ENCODE peak calls at places on chromosomes 2 and 18, in nine cellular contexts. T, C, L, Y, U, W, B, P and V are unnamed samples.
A peak's percentile ranks its signal among the peaks of the same experiment; 100 is the strongest.

GRCh38 chr2:29317077-29317517 is 201.9 kb downstream of the CLIP4 start:
- DNase-seq in T (no peak), C (no peak), L (no peak), Y (no peak), U (peak; percentile 62), W (no peak), B (no peak), P (peak; percentile 21), V (no peak)

GRCh38 chr2:128466377-128467175 is 147.9 kb upstream of the HS6ST1 start:
- DNase-seq in T (peak; percentile 90), C (peak; percentile 12), L (peak; percentile 6), Y (no peak), U (no peak), W (no peak), B (peak; percentile 80), P (no peak), V (peak; percentile 70)

GRCh38 chr2:161321944-161322343 is 13.7 kb downstream of the PSMD14 start:
- DNase-seq in T (no peak), C (no peak), L (no peak), Y (no peak), U (peak; percentile 72), W (no peak), B (no peak), P (peak; percentile 8), V (no peak)

GRCh38 chr2:234335676-234336228 is 161.1 kb downstream of the ARL4C start:
- DNase-seq in T (peak; percentile 95), C (peak; percentile 92), L (peak; percentile 69), Y (peak; percentile 67), U (peak; percentile 78), W (no peak), B (peak; percentile 75), P (peak; percentile 69), V (peak; percentile 63)

GRCh38 chr2:88016948-88017779 is 817 bp upstream of the RNU2-63P start:
- DNase-seq in T (peak; percentile 72), C (peak; percentile 70), L (peak; percentile 76), Y (peak; percentile 45), U (no peak), W (no peak), B (no peak), P (peak; percentile 60), V (no peak)

GRCh38 chr18:32360682-32361345 is 109.9 kb downstream of the GAREM1 start:
- DNase-seq in T (no peak), C (no peak), L (no peak), Y (no peak), U (no peak), W (no peak), B (no peak), P (no peak), V (no peak)

GRCh38 chr2:191020742-191021381 is 6.9 kb upstream of the STAT1 start:
- DNase-seq in T (peak; percentile 80), C (peak; percentile 25), L (peak; percentile 41), Y (peak; percentile 65), U (peak; percentile 87), W (no peak), B (no peak), P (peak; percentile 94), V (peak; percentile 12)

GRCh38 chr2:118310878-118311442 is 222.7 kb downstream of the INSIG2 start:
- DNase-seq in T (no peak), C (peak; percentile 49), L (peak; percentile 25), Y (no peak), U (no peak), W (no peak), B (no peak), P (no peak), V (peak; percentile 3)

GRCh38 chr2:102806250-102806837 is 44.5 kb downstream of the TMEM182 start:
- DNase-seq in T (peak; percentile 84), C (peak; percentile 81), L (peak; percentile 61), Y (peak; percentile 74), U (peak; percentile 78), W (peak; percentile 64), B (no peak), P (peak; percentile 64), V (peak; percentile 62)

GRCh38 chr18:136433-136832 is 21.9 kb upstream of the USP14 start:
- DNase-seq in T (no peak), C (peak; percentile 88), L (no peak), Y (no peak), U (no peak), W (no peak), B (no peak), P (no peak), V (no peak)

GRCh38 chr2:98461650-98462049 is 17.0 kb downstream of the INPP4A start:
- DNase-seq in T (peak; percentile 69), C (no peak), L (no peak), Y (no peak), U (peak; percentile 11), W (no peak), B (peak; percentile 83), P (no peak), V (no peak)

GRCh38 chr2:202339052-202339870 is 36.9 kb upstream of the BMPR2 start:
- DNase-seq in T (no peak), C (no peak), L (peak; percentile 33), Y (peak; percentile 59), U (peak; percentile 61), W (no peak), B (no peak), P (peak; percentile 91), V (no peak)

GRCh38 chr18:45806226-45806625 is 19.2 kb upstream of the SIGLEC15 start:
- DNase-seq in T (no peak), C (no peak), L (no peak), Y (peak; percentile 91), U (peak; percentile 74), W (no peak), B (no peak), P (peak; percentile 82), V (no peak)

GRCh38 chr2:55961318-55961911 is 37.8 kb upstream of the EFEMP1 start:
- DNase-seq in T (no peak), C (peak; percentile 17), L (no peak), Y (peak; percentile 47), U (peak; percentile 84), W (no peak), B (no peak), P (peak; percentile 72), V (no peak)

GRCh38 chr2:227125506-227125905 is 38.5 kb downstream of the COL4A4 start:
- DNase-seq in T (no peak), C (peak; percentile 39), L (no peak), Y (no peak), U (no peak), W (no peak), B (no peak), P (no peak), V (no peak)

GRCh38 chr2:209936106-209936663 is 66.3 kb upstream of the RPE start:
- DNase-seq in T (no peak), C (no peak), L (no peak), Y (no peak), U (no peak), W (no peak), B (no peak), P (peak; percentile 22), V (no peak)

GRCh38 chr2:112714836-112715631 is 5.8 kb upstream of the NT5DC4 start:
- DNase-seq in T (no peak), C (no peak), L (no peak), Y (peak; percentile 56), U (no peak), W (no peak), B (no peak), P (peak; percentile 83), V (no peak)

GRCh38 chr18:13019301-13019700 is 28.1 kb downstream of the CEP192 start:
- DNase-seq in T (no peak), C (no peak), L (no peak), Y (no peak), U (no peak), W (no peak), B (no peak), P (peak; percentile 97), V (no peak)

GRCh38 chr18:47404845-47405244 is 153.4 kb upstream of the SKOR2 start:
- DNase-seq in T (no peak), C (no peak), L (no peak), Y (no peak), U (no peak), W (no peak), B (no peak), P (no peak), V (no peak)

DNA sequence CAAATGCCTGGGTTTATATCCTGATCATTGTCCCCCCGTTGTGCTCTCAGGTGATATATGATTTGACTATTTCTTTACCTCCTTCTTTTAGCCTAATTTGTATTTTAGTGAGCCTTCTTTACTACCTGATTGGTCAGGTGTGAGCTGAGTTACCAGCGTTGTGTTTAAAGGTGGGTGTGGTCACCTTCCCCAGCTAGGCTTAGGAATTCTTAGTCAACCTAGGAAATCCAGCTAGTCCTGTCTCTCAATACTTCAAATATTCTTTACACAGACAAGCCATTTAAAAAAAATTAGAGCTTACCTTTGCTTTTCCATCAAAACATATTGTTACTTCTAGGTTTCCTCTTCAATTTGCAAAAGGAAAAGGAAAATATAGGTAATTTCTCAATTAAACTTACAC is 30.2 kb downstream of the KYNU start:
- DNase-seq in T (no peak), C (no peak), L (no peak), Y (no peak), U (no peak), W (no peak), B (no peak), P (peak; percentile 35), V (no peak)
- H3K4me3 ChIP-seq in T (no peak overlapping the region), C (no peak overlapping the region), L (no peak overlapping the region), Y (no peak overlapping the region), U (no peak overlapping the region), W (no peak overlapping the region), B (no peak overlapping the region), P (no peak overlapping the region), V (no peak overlapping the region)

GRCh38 chr2:148645135-148645924 is 779 bp downstream of the EPC2 start:
- DNase-seq in T (peak; percentile 97), C (peak; percentile 96), L (peak; percentile 94), Y (peak; percentile 82), U (peak; percentile 93), W (peak; percentile 93), B (peak; percentile 97), P (peak; percentile 75), V (peak; percentile 93)
- TF ChIP-seq CTCF in T (no peak), C (peak; percentile 24), L (no peak), Y (peak; percentile 53), U (peak; percentile 35), W (peak; percentile 32), B (peak; percentile 55), P (peak; percentile 24), V (peak; percentile 23)

GRCh38 chr2:182426915-182427233 is at the start of gene PDE1A:
- DNase-seq in T (no peak), C (no peak), L (no peak), Y (no peak), U (peak; percentile 67), W (no peak), B (no peak), P (no peak), V (peak; percentile 30)
- H3K4me3 ChIP-seq in T (peak within 1 kb of the TSS; percentile 50), C (peak within 1 kb of the TSS; percentile 19), L (peak within 1 kb of the TSS; percentile 13), Y (no peak within 1 kb of the TSS), U (peak within 1 kb of the TSS; percentile 19), W (peak within 1 kb of the TSS; percentile 36), B (peak within 1 kb of the TSS; percentile 54), P (no peak within 1 kb of the TSS), V (peak within 1 kb of the TSS; percentile 0)

DNA sequence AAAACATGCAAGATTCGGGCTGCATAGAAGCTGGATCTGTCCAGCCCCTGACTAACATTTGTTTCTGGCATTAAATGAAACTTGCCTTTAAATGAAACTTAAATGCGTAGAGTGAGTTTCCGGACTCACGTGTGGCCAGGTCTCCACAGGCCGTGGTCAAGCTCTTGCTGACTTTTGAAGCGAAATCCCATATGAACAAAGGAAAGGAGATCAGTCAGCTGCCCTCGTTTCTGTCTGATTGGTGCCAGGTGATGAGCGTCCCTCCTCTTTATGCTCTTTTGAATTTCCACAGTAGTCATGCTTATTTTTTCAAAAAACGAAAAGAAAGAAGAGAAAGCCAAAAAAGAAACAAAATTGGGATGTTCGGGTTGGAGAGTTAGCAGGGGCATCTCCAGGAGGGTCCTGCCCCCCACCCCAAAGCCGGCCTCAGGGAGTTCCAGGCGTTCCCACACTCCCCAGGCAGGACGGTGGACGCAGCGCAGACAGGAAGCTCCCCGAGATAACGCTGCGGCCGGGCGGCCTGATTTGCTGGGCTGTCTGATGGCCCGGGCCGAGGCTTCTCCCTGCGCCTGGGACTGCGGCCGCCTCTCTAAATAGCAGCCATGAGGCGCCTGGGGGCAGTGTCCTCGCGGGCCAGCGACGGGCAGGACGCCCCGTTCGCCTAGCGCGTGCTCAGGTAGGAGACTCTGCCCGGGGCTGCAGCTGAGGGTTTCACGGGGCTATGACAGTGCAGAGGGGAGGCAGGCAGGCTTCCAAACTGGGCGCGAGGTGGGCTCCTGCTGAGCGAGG is at the start of gene COLEC11:
- DNase-seq in T (no peak), C (peak; percentile 63), L (no peak), Y (peak; percentile 60), U (peak; percentile 63), W (no peak), B (peak; percentile 80), P (no peak), V (peak; percentile 35)
- TF ChIP-seq CTCF in T (peak; percentile 23), C (peak; percentile 25), L (no peak), Y (peak; percentile 57), U (peak; percentile 48), W (no peak), B (peak; percentile 43), P (no peak), V (no peak)